ENCODE peak calls at places on chromosomes 11 and 22, in ten cellular contexts. V, Q, F, I, L, O, P, Y, S and G are unnamed samples.

GRCh38 chr11:65865550-65866172 is 5.4 kb downstream of the MUS81 start:
- DNase-seq in F (peak; percentile 34), S (no peak), O (no peak), P (no peak), L (no peak), I (no peak), Q (no peak), V (no peak), Y (no peak), G (no peak)

GRCh38 chr11:128421577-128421976 is 165.8 kb downstream of the ETS1 start:
- DNase-seq in Q (no peak), S (no peak), L (peak; percentile 77), F (no peak), O (no peak), P (no peak), I (no peak), Y (no peak), V (no peak), G (no peak)

GRCh38 chr22:36334081-36334831 is 53.5 kb downstream of the MYH9 start:
- DNase-seq in P (no peak), I (no peak), Q (no peak), S (no peak), F (no peak), Y (no peak), V (no peak), O (no peak), L (peak; percentile 54), G (peak; percentile 64)

GRCh38 chr22:35425971-35426800 is 26.2 kb downstream of the MCM5 start:
- DNase-seq in Y (no peak), I (no peak), P (no peak), F (no peak), O (no peak), Q (no peak), V (no peak), S (no peak), L (peak; percentile 58), G (peak; percentile 24)

GRCh38 chr22:27990451-27990840 is 71.4 kb upstream of the PITPNB start:
- DNase-seq in P (no peak), L (no peak), O (no peak), S (peak; percentile 16), F (no peak), V (no peak), I (no peak), Q (no peak), Y (no peak), G (no peak)

GRCh38 chr11:6635082-6635932 is 16.1 kb upstream of the TPP1 start:
- DNase-seq in O (peak; percentile 39), Y (no peak), S (no peak), V (no peak), I (no peak), P (no peak), L (no peak), Q (no peak), F (peak; percentile 81), G (no peak)

GRCh38 chr11:68146704-68147474 is 25.7 kb upstream of the CHKA start:
- DNase-seq in L (peak; percentile 69), F (no peak), P (no peak), O (no peak), I (no peak), Y (no peak), Q (no peak), V (no peak), S (peak; percentile 85), G (no peak)

GRCh38 chr11:9741260-9741659 is 77.4 kb downstream of the SWAP70 start:
- DNase-seq in V (no peak), S (no peak), L (no peak), F (no peak), Y (no peak), O (no peak), Q (no peak), P (no peak), I (no peak), G (no peak)

GRCh38 chr22:45757068-45757467 is 85.4 kb downstream of the ATXN10 start:
- DNase-seq in Q (no peak), L (no peak), V (no peak), S (no peak), O (no peak), I (no peak), Y (no peak), P (no peak), F (no peak), G (peak; percentile 83)

GRCh38 chr22:44204937-44205712 is 24.4 kb downstream of the PARVG start:
- DNase-seq in Y (no peak), L (no peak), O (no peak), S (no peak), F (no peak), I (no peak), P (no peak), Q (no peak), V (no peak), G (peak; percentile 6)

GRCh38 chr11:121091492-121092179 is 9.4 kb upstream of the TECTA start:
- DNase-seq in S (no peak), V (no peak), P (no peak), Q (no peak), F (no peak), O (no peak), Y (no peak), I (no peak), L (no peak), G (no peak)

GRCh38 chr11:133714471-133715375 is 130.6 kb downstream of the SPATA19 start:
- DNase-seq in Q (no peak), I (no peak), V (no peak), O (no peak), L (no peak), P (no peak), Y (no peak), S (no peak), F (no peak), G (no peak)

GRCh38 chr11:12377824-12378593 is 638 bp downstream of the PARVA start:
- DNase-seq in Y (no peak), P (no peak), O (peak; percentile 57), Q (peak; percentile 15), I (peak; percentile 41), F (peak; percentile 76), S (peak; percentile 73), V (no peak), L (peak; percentile 87), G (peak; percentile 82)

GRCh38 chr22:37167981-37168647 is 18.4 kb upstream of the IL2RB start:
- DNase-seq in V (peak; percentile 19), Q (no peak), O (no peak), S (no peak), P (no peak), Y (no peak), F (no peak), I (peak; percentile 7), L (no peak), G (no peak)

GRCh38 chr11:20021212-20021611 is 139.1 kb downstream of the DBX1 start:
- DNase-seq in S (no peak), F (no peak), Q (no peak), Y (no peak), P (no peak), V (no peak), O (no peak), I (no peak), L (no peak), G (no peak)

GRCh38 chr11:19557720-19558140 is 154.9 kb upstream of the NAV2 start:
- DNase-seq in P (peak; percentile 8), O (peak; percentile 89), I (peak; percentile 87), Y (peak; percentile 69), Q (peak; percentile 63), F (peak; percentile 90), L (peak; percentile 80), S (peak; percentile 81), V (peak; percentile 49), G (peak; percentile 93)

GRCh38 chr11:113147249-113147648 is 167.1 kb upstream of the TTC12 start:
- DNase-seq in P (no peak), O (peak; percentile 20), F (no peak), V (no peak), Y (no peak), I (peak; percentile 34), L (no peak), Q (no peak), S (no peak), G (no peak)

GRCh38 chr11:62005231-62005661 is 37.8 kb upstream of the FTH1 start:
- DNase-seq in O (no peak), S (no peak), L (no peak), P (no peak), Y (no peak), I (peak; percentile 46), Q (no peak), F (no peak), V (no peak), G (no peak)

GRCh38 chr11:11148104-11148509 is 204.9 kb downstream of the CSNK2A3 start:
- DNase-seq in V (no peak), I (no peak), Q (peak; percentile 27), P (no peak), O (no peak), L (peak; percentile 21), F (peak; percentile 93), Y (no peak), S (no peak), G (peak; percentile 66)

GRCh38 chr11:68338041-68338800 is 25.8 kb downstream of the LRP5 start:
- DNase-seq in O (no peak), I (no peak), L (peak; percentile 35), V (no peak), F (no peak), Y (no peak), S (no peak), P (no peak), Q (no peak), G (no peak)

GRCh38 chr11:14384338-14384737 is 25.4 kb upstream of the RRAS2 start:
- DNase-seq in Q (no peak), P (no peak), Y (no peak), L (no peak), S (no peak), I (no peak), F (no peak), O (no peak), V (no peak), G (no peak)

GRCh38 chr22:39245130-39246039 is 603 bp upstream of the PDGFB start:
- DNase-seq in P (no peak), I (peak; percentile 74), Y (no peak), F (no peak), Q (no peak), S (no peak), O (no peak), L (no peak), V (no peak), G (no peak)

GRCh38 chr22:23078462-23078787 is 8.1 kb downstream of the GNAZ start:
- DNase-seq in L (no peak), Y (no peak), Q (no peak), P (no peak), V (no peak), S (no peak), O (no peak), I (no peak), F (no peak), G (no peak)

GRCh38 chr11:19820100-19820499 is 107.5 kb downstream of the NAV2 start:
- DNase-seq in L (no peak), I (no peak), O (no peak), S (no peak), P (no peak), V (no peak), Y (no peak), Q (no peak), F (no peak), G (no peak)

GRCh38 chr22:17807571-17808410 is 33.5 kb upstream of the BID start:
- DNase-seq in L (no peak), I (no peak), Q (no peak), P (no peak), F (peak; percentile 83), V (no peak), S (peak; percentile 32), O (no peak), Y (no peak), G (no peak)

GRCh38 chr22:26883393-26883792 is 226.0 kb downstream of the MIAT start:
- DNase-seq in P (no peak), I (no peak), Q (no peak), Y (no peak), V (no peak), S (no peak), F (no peak), O (no peak), L (no peak), G (no peak)

GRCh38 chr22:42766860-42767259 is 46.2 kb upstream of the A4GALT start:
- DNase-seq in O (no peak), Q (no peak), F (no peak), V (no peak), S (no peak), I (no peak), Y (no peak), P (no peak), L (no peak), G (no peak)

GRCh38 chr22:23156286-23156685 is 11.0 kb downstream of the RAB36 start:
- DNase-seq in L (no peak), S (no peak), F (no peak), I (no peak), Q (no peak), P (no peak), Y (no peak), V (peak; percentile 32), O (no peak), G (peak; percentile 50)